ENCODE peak calls at places on chromosome 9, in nine cellular contexts. V is HT1080; B is NCI-H2029; U is activated naive CD4-positive, alpha-beta T cell treated with Interleukin-2 at 50 U/mL for 16 hours; F is activated naive CD8-positive, alpha-beta T cell treated with anti-CD3 and anti-CD28 coated beads, Interleukin-2, amount 50 U/mL, for 24 hours; S is stimulated activated CD8-positive, alpha-beta memory T cell treated with anti-CD3 and anti-CD28 coated beads, Interleukin-15, amount 100 ng/mL, for 4 hours; O is H7; L is Right ventricle myocardium superior; K is T follicular helper cell. M is an unnamed sample.

GRCh38 chr9:15416880-15417279 is 5.8 kb upstream of the SNAPC3 start:
- DNase-seq in O (peak), U (peak), S (no peak), V (no peak), L (no peak), F (peak), K (peak), B (no peak), M (peak)

GRCh38 chr9:76944011-76944410 is 38.1 kb upstream of the PRUNE2 start:
- DNase-seq in B (no peak), V (no peak), F (no peak), K (no peak), S (no peak), L (no peak), O (no peak), U (no peak), M (no peak)

GRCh38 chr9:94952553-94953373 is 226.3 kb downstream of the AOPEP start:
- DNase-seq in V (no peak), F (no peak), O (no peak), S (no peak), K (no peak), L (no peak), U (no peak), B (no peak), M (no peak)

GRCh38 chr9:98118640-98119601 is at the start of gene TRIM14:
- DNase-seq in U (peak), S (no peak), B (peak), F (peak), K (peak), L (peak), O (peak), V (peak), M (peak)

GRCh38 chr9:78574354-78575036 is 277.6 kb downstream of the PSAT1 start:
- DNase-seq in F (no peak), V (no peak), O (no peak), L (no peak), B (no peak), U (no peak), S (no peak), K (no peak), M (no peak)

GRCh38 chr9:137920753-137921152 is 43.2 kb downstream of the CACNA1B start:
- DNase-seq in F (no peak), B (no peak), L (no peak), V (no peak), O (no peak), K (no peak), U (no peak), S (no peak), M (no peak)

GRCh38 chr9:112558476-112558875 is 71.8 kb downstream of the KIAA1958 start:
- DNase-seq in L (no peak), O (no peak), U (no peak), B (no peak), F (no peak), S (no peak), K (no peak), V (peak), M (peak)

GRCh38 chr9:128408963-128409431 is 11.7 kb upstream of the CERCAM start:
- DNase-seq in O (peak), F (no peak), B (no peak), V (no peak), K (no peak), U (no peak), S (no peak), L (no peak), M (no peak)

GRCh38 chr9:137107312-137107921 is 7.1 kb downstream of the DPP7 start:
- DNase-seq in B (no peak), L (no peak), F (no peak), K (no peak), V (no peak), O (peak), U (no peak), S (no peak), M (no peak)

GRCh38 chr9:126303488-126303887 is 23.1 kb upstream of the MVB12B start:
- DNase-seq in V (peak), F (no peak), L (no peak), B (no peak), O (peak), K (no peak), S (no peak), U (no peak), M (no peak)

GRCh38 chr9:78118742-78119473 is 87.3 kb upstream of the GNAQ start:
- DNase-seq in L (no peak), O (no peak), B (no peak), U (no peak), S (no peak), V (no peak), F (no peak), K (no peak), M (peak)

GRCh38 chr9:37905776-37906175 is 1.8 kb upstream of the SLC25A51 start:
- DNase-seq in B (no peak), O (peak), U (no peak), F (no peak), V (no peak), L (no peak), K (no peak), S (no peak), M (no peak)

GRCh38 chr9:91659529-91660294 is 236.1 kb upstream of the NFIL3 start:
- DNase-seq in K (no peak), L (no peak), B (no peak), U (no peak), S (no peak), O (peak), F (no peak), V (peak), M (peak)

GRCh38 chr9:110031511-110032173 is 176.3 kb downstream of the C9orf152 start:
- DNase-seq in F (no peak), K (no peak), S (no peak), B (no peak), V (peak), U (no peak), L (no peak), O (no peak), M (no peak)

GRCh38 chr9:131436865-131437271 is 43.0 kb downstream of the PRRC2B start:
- DNase-seq in K (no peak), S (no peak), O (peak), F (no peak), U (no peak), L (no peak), V (no peak), B (no peak), M (no peak)

GRCh38 chr9:135914921-135915320 is 7.6 kb upstream of the CAMSAP1 start:
- DNase-seq in O (no peak), V (no peak), S (no peak), U (no peak), K (no peak), F (no peak), L (no peak), B (no peak), M (no peak)

GRCh38 chr9:79166005-79166404 is 405.8 kb upstream of the TLE4 start:
- DNase-seq in B (no peak), U (no peak), O (no peak), S (no peak), L (no peak), K (no peak), F (no peak), V (no peak), M (peak)

GRCh38 chr9:81389569-81389993 is 299.8 kb downstream of the TLE1 start:
- DNase-seq in F (no peak), V (peak), S (no peak), L (peak), O (no peak), B (peak), U (no peak), K (no peak), M (peak)

GRCh38 chr9:107284636-107285035 is 1.6 kb downstream of the RAD23B start:
- DNase-seq in K (no peak), O (no peak), F (no peak), S (no peak), L (no peak), B (no peak), V (no peak), U (no peak), M (no peak)

GRCh38 chr9:123360161-123361085 is 4.4 kb downstream of the CRB2 start:
- DNase-seq in F (peak), L (no peak), V (peak), K (no peak), B (peak), S (no peak), O (peak), U (peak), M (no peak)

M was measured in GM04504.